ENCODE peak calls at places on chromosomes 2 and 18, in ten cellular contexts. L, F, B, M, S, W, D, J, I and T are unnamed samples.

GRCh38 chr2:105438104-105438929 is 39.5 kb upstream of the FHL2 start:
- DNase-seq in L (no peak), F (peak), B (no peak), M (no peak), S (no peak), W (no peak), D (no peak), J (peak), I (no peak), T (peak)

GRCh38 chr2:138433995-138434991 is 67.3 kb upstream of the SPOPL start:
- DNase-seq in L (no peak), F (no peak), B (no peak), M (no peak), S (no peak), W (no peak), D (no peak), J (peak), I (no peak), T (no peak)

GRCh38 chr2:222730346-222731065 is 59.0 kb downstream of the MOGAT1 start:
- DNase-seq in L (no peak), F (no peak), B (no peak), M (no peak), S (peak), W (no peak), D (no peak), J (peak), I (no peak), T (peak)

GRCh38 chr2:182422864-182423263 is 4.0 kb downstream of the PDE1A start:
- DNase-seq in L (no peak), F (no peak), B (no peak), M (no peak), S (no peak), W (no peak), D (no peak), J (no peak), I (no peak), T (no peak)

GRCh38 chr18:3873211-3873610 is 423.2 kb downstream of the TGIF1 start:
- DNase-seq in L (no peak), F (no peak), B (no peak), M (no peak), S (no peak), W (no peak), D (no peak), J (no peak), I (no peak), T (no peak)

GRCh38 chr2:120231974-120232635 is 8.9 kb upstream of the TMEM185B start:
- DNase-seq in L (no peak), F (peak), B (no peak), M (peak), S (peak), W (peak), D (no peak), J (no peak), I (no peak), T (no peak)

GRCh38 chr2:7115364-7115763 is 198.2 kb downstream of the RNF144A start:
- DNase-seq in L (no peak), F (no peak), B (no peak), M (no peak), S (no peak), W (no peak), D (no peak), J (no peak), I (no peak), T (no peak)

GRCh38 chr2:96811916-96812315 is 4.2 kb upstream of the CNNM3 start:
- DNase-seq in L (no peak), F (peak), B (no peak), M (no peak), S (no peak), W (no peak), D (no peak), J (peak), I (no peak), T (peak)

GRCh38 chr2:236405357-236405756 is 141.2 kb upstream of the ASB18 start:
- DNase-seq in L (no peak), F (no peak), B (no peak), M (no peak), S (no peak), W (no peak), D (no peak), J (no peak), I (no peak), T (no peak)

GRCh38 chr2:20661028-20661980 is 5.6 kb upstream of the GDF7 start:
- DNase-seq in L (no peak), F (peak), B (peak), M (peak), S (peak), W (peak), D (peak), J (peak), I (peak), T (peak)

GRCh38 chr2:236831698-236832097 is 254.0 kb upstream of the COPS8 start:
- DNase-seq in L (no peak), F (no peak), B (no peak), M (no peak), S (no peak), W (no peak), D (no peak), J (no peak), I (no peak), T (no peak)

GRCh38 chr2:101305492-101306123 is 2.9 kb downstream of the RNF149 start:
- DNase-seq in L (no peak), F (no peak), B (no peak), M (no peak), S (no peak), W (peak), D (no peak), J (peak), I (no peak), T (no peak)